ENCODE peak calls at places on chromosomes 12 and 14, in seven cellular contexts. C is effector memory CD4-positive, alpha-beta T cell; A is heart left ventricle; S is transverse colon; H is Caco-2; O is neural progenitor cell; L is IMR-90. V is an unnamed sample. For H3K36me3, the result is how much of the 10 kb centered on the place peaks cover.

GRCh38 chr14:90140298-90140955 is 78.6 kb downstream of the KCNK13 start:
- DNase-seq in C (no peak), A (no peak), S (no peak), H (no peak), O (no peak), L (peak), V (no peak)

GRCh38 chr12:91687052-91688017 is 458.3 kb downstream of the BTG1 start:
- DNase-seq in C (no peak), A (no peak), S (no peak), H (no peak), O (no peak), L (no peak), V (no peak)

GRCh38 chr12:86712425-86712843 is 456.2 kb upstream of the MGAT4C start:
- DNase-seq in C (no peak), A (no peak), S (no peak), H (no peak), O (no peak), L (peak), V (no peak)

GRCh38 chr12:64125913-64126312 is 96.2 kb downstream of the KICS2 start:
- DNase-seq in C (no peak), A (no peak), S (no peak), H (no peak), O (no peak), L (no peak), V (no peak)

GRCh38 chr12:1916396-1917171 is 1.9 kb downstream of the CACNA2D4 start:
- DNase-seq in C (no peak), A (peak), S (no peak), H (peak), O (no peak), L (no peak), V (peak)

GRCh38 chr12:82425241-82425640 is 66.9 kb downstream of the METTL25 start:
- DNase-seq in C (no peak), A (no peak), S (no peak), H (no peak), O (no peak), L (peak), V (no peak)

GRCh38 chr14:59275668-59276067 is 87.2 kb downstream of the DAAM1 start:
- DNase-seq in C (no peak), A (no peak), S (no peak), H (no peak), O (no peak), L (peak), V (no peak)

GRCh38 chr12:104226672-104227071 is 11.1 kb downstream of the TXNRD1 start:
- DNase-seq in C (no peak), A (no peak), S (no peak), H (no peak), O (no peak), L (peak), V (no peak)

GRCh38 chr14:82510007-82510406 is 976.4 kb upstream of the SEL1L start:
- DNase-seq in C (no peak), A (no peak), S (no peak), H (no peak), O (no peak), L (no peak), V (no peak)

GRCh38 chr12:103794814-103795213 is 46.2 kb downstream of the NT5DC3 start:
- DNase-seq in C (no peak), A (no peak), S (no peak), H (no peak), O (no peak), L (no peak), V (no peak)

GRCh38 chr12:122937622-122938091 is 28.6 kb downstream of the ABCB9 start:
- DNase-seq in C (no peak), A (no peak), S (no peak), H (no peak), O (no peak), L (no peak), V (no peak)

GRCh38 chr14:73935666-73936065 is 14.2 kb downstream of the FAM161B start:
- DNase-seq in C (no peak), A (no peak), S (no peak), H (no peak), O (no peak), L (no peak), V (no peak)

GRCh38 chr12:53591301-53592206 is 34.6 kb downstream of the ATF7 start:
- DNase-seq in C (no peak), A (no peak), S (no peak), H (no peak), O (peak), L (no peak), V (no peak)

GRCh38 chr14:23361320-23361719 is 3.7 kb downstream of the EFS start:
- DNase-seq in C (no peak), A (no peak), S (no peak), H (no peak), O (no peak), L (peak), V (no peak)

GRCh38 chr12:91381309-91381804 is 198.7 kb upstream of the DCN start:
- DNase-seq in C (no peak), A (peak), S (no peak), H (no peak), O (peak), L (peak), V (peak)

GRCh38 chr14:91845652-91846051 is 21.7 kb downstream of the TC2N start:
- DNase-seq in C (no peak), A (no peak), S (no peak), H (no peak), O (no peak), L (no peak), V (no peak)

GRCh38 chr12:116381240-116381743 is 103.8 kb upstream of the MED13L start:
- DNase-seq in C (no peak), A (no peak), S (no peak), H (no peak), O (no peak), L (no peak), V (no peak)

GRCh38 chr14:60679566-60680258 is 30.4 kb upstream of the SIX1 start:
- DNase-seq in C (no peak), A (no peak), S (no peak), H (no peak), O (peak), L (no peak), V (no peak)

GRCh38 chr12:53677612-53678133 is 1.8 kb upstream of the ATP5MC2 start:
- DNase-seq in C (no peak), A (no peak), S (no peak), H (no peak), O (peak), L (no peak), V (no peak)

GRCh38 chr12:112380663-112381420 is 1.4 kb downstream of the HECTD4 start:
- DNase-seq in C (no peak), A (no peak), S (no peak), H (no peak), O (peak), L (no peak), V (no peak)

GRCh38 chr14:68762944-68763831 is 29.7 kb downstream of the ZFP36L1 start:
- DNase-seq in C (no peak), A (peak), S (no peak), H (peak), O (peak), L (peak), V (peak)

GRCh38 chr14:101362529-101363260 is 198.6 kb upstream of the DIO3 start:
- DNase-seq in C (no peak), A (no peak), S (no peak), H (no peak), O (no peak), L (no peak), V (no peak)

GRCh38 chr12:30622509-30622908 is 73.2 kb downstream of the IPO8 start:
- DNase-seq in C (no peak), A (no peak), S (no peak), H (no peak), O (no peak), L (peak), V (no peak)

GRCh38 chr14:36671149-36671548 is 9.5 kb downstream of the PAX9 start:
- DNase-seq in C (no peak), A (no peak), S (no peak), H (no peak), O (no peak), L (no peak), V (no peak)

GRCh38 chr12:118317729-118318128 is 55.0 kb downstream of the TAOK3 start:
- DNase-seq in C (no peak), A (no peak), S (no peak), H (no peak), O (no peak), L (no peak), V (no peak)

GRCh38 chr12:14963520-14963919 is 2.1 kb upstream of the ARHGDIB start:
- DNase-seq in C (no peak), A (no peak), S (no peak), H (no peak), O (no peak), L (no peak), V (no peak)

GRCh38 chr12:14961466-14962155 is at the start of gene ARHGDIB:
- DNase-seq in C (peak), A (peak), S (peak), H (no peak), O (no peak), L (no peak), V (peak)

GRCh38 chr12:14962180-14962579 is 779 bp upstream of the ARHGDIB start:
- DNase-seq in C (no peak), A (no peak), S (no peak), H (no peak), O (no peak), L (no peak), V (no peak)

GRCh38 chr12:14964401-14964800 is 3.0 kb upstream of the ARHGDIB start:
- DNase-seq in C (no peak), A (no peak), S (no peak), H (no peak), O (no peak), L (no peak), V (no peak)

DNA sequence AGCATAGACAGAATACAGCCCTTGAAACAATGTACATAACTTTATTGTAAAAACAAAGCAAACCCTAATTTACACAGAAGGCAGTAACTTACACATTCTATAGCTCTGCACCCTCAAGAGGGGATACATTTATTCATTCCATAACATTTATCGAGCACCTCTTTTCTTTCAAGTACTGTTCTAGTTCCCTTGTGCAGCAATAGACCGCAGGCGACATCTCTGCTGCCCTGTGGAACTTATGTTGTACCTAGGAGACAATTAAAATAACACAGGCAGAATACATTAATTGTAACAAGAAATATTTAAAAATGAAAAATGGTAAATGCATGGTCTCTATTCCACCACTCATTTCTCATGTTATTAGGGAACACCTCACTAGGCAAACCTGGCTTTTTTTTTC is 1.4 kb upstream of the ARHGDIB start:
- DNase-seq in C (no peak), A (no peak), S (no peak), H (no peak), O (no peak), L (no peak), V (no peak)
- H3K36me3 ChIP-seq in C (under half), A (under half), S (under half), H (under half), O (under half), L (under half), V (under half)

DNA sequence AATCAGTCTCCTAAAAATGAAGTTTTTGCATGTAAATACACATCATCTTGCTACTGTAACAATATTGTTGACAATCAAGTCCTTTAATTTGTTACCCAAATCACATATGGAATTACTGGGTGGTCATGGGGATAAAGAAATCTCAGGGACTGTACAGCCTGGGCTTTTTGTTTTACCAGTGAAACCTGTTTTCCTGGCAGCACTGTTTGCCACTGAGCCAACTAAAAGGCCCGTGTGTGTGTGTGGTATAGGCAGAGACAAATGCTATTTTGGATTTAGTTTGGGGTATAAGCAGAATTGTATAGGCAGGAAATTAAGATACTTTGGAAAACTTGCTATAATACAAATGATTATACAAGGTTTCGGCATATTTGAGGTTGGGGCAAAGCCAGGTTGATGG is 5.7 kb downstream of the NUP37 start:
- DNase-seq in C (no peak), A (no peak), S (no peak), H (no peak), O (no peak), L (no peak), V (no peak)
- H3K36me3 ChIP-seq in C (under half), A (under half), S (under half), H (under half), O (under half), L (under half), V (half or more)

GRCh38 chr12:47794679-47795078 is 21.6 kb downstream of the SLC48A1 start:
- DNase-seq in C (no peak), A (no peak), S (no peak), H (no peak), O (no peak), L (no peak), V (no peak)

GRCh38 chr12:47798481-47798948 is 21.2 kb downstream of the HDAC7 start:
- DNase-seq in C (no peak), A (no peak), S (no peak), H (no peak), O (no peak), L (no peak), V (no peak)

GRCh38 chr12:47795121-47795813 is 22.2 kb downstream of the SLC48A1 start:
- DNase-seq in C (no peak), A (no peak), S (no peak), H (no peak), O (no peak), L (no peak), V (no peak)

GRCh38 chr12:47797432-47797831 is 22.3 kb downstream of the HDAC7 start:
- DNase-seq in C (no peak), A (no peak), S (peak), H (no peak), O (peak), L (no peak), V (peak)

DNA sequence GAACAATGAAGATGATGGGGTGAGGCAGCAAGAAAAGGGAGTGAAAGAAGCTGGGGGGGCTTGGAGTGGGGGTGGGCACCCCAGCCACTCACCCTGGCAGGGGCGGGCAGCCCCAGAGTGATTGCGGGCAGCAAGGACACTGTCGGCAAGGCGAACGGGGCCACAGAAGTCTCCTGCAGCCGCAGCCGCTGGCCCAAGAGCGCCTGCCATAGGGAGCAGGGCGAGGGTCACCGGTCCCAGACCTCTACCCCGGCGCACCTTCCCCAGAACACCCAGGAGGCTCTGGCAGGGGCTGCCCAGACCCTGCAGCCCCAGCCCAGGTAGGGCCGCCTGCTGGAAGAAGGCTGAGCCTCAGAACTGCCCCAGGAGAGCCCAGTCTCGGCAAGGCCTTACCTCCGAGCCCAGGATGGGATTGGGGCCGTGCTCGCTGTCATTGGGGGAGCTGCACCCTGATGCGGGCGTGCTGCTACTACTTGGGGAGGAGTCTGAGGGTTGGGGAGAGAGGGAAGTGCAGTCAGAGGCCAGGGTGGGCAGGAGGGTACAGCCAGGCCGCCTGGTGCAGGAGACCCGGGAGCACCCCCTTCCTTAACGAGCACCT is 22.9 kb downstream of the SLC48A1 start:
- DNase-seq in C (no peak), A (no peak), S (no peak), H (no peak), O (no peak), L (no peak), V (no peak)
- H3K36me3 ChIP-seq in C (half or more), A (half or more), S (under half), H (under half), O (under half), L (half or more), V (half or more)

GRCh38 chr12:108807996-108808725 is 49.2 kb downstream of the SSH1 start:
- DNase-seq in C (no peak), A (no peak), S (no peak), H (no peak), O (no peak), L (no peak), V (no peak)
- H3K36me3 ChIP-seq in C (under half), A (under half), S (under half), H (under half), O (under half), L (half or more), V (half or more)

DNA sequence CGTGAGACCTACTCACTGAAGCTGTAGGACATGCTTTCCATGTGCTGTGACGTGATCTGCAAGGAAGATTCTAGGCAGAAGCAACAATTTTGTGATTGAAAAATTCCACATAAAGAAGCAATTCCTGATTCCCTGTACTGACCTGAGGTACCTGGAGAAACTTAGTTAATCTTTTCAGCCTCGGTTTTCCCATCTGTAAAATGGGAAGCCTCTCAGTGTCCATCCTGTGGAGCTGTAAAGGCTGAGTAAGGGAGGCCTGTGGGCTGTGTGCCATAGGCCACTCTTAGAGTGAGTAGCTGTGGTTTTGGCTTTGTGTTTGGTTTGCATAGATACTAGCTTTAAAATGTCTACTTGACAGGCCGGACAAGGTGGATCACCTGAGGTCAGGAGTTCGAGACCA is 50.7 kb downstream of the SFSWAP start:
- DNase-seq in C (no peak), A (no peak), S (no peak), H (no peak), O (no peak), L (no peak), V (no peak)
- H3K36me3 ChIP-seq in C (half or more), A (under half), S (under half), H (under half), O (under half), L (half or more), V (half or more)